ENCODE peak calls at places on chromosomes 7 and 10, in five cellular contexts. One of them, this sample, is unnamed.

GRCh38 chr10:78188459-78188858 is 154.8 kb downstream of the RPS24 start:
- DNase-seq in uterus: no peak
- DNase-seq in T-helper 17 cell: no peak
- DNase-seq in T-helper 2 cell: no peak
- DNase-seq in HCEC 1CT: no peak
- DNase-seq in this sample: no peak

GRCh38 chr7:81871606-81872265 is 101.9 kb upstream of the HGF start:
- DNase-seq in uterus: no peak
- DNase-seq in T-helper 17 cell: no peak
- DNase-seq in T-helper 2 cell: no peak
- DNase-seq in HCEC 1CT: no peak
- DNase-seq in this sample: no peak

GRCh38 chr7:44074349-44074695 is 8.0 kb downstream of the POLM start:
- DNase-seq in uterus: no peak
- DNase-seq in T-helper 17 cell: no peak
- DNase-seq in T-helper 2 cell: no peak
- DNase-seq in HCEC 1CT: no peak
- DNase-seq in this sample: no peak

GRCh38 chr10:6171891-6172354 is 30.8 kb upstream of the PFKFB3 start:
- DNase-seq in uterus: peak; percentile 54
- DNase-seq in T-helper 17 cell: peak; percentile 22
- DNase-seq in T-helper 2 cell: no peak
- DNase-seq in HCEC 1CT: peak; percentile 96
- DNase-seq in this sample: no peak

GRCh38 chr10:91758303-91759146 is 39.7 kb upstream of the TNKS2 start:
- DNase-seq in uterus: no peak
- DNase-seq in T-helper 17 cell: no peak
- DNase-seq in T-helper 2 cell: peak; percentile 67
- DNase-seq in HCEC 1CT: peak; percentile 68
- DNase-seq in this sample: no peak

GRCh38 chr10:90417056-90417455 is 440.8 kb downstream of the HTR7 start:
- DNase-seq in uterus: no peak
- DNase-seq in T-helper 17 cell: no peak
- DNase-seq in T-helper 2 cell: no peak
- DNase-seq in HCEC 1CT: peak; percentile 92
- DNase-seq in this sample: no peak

GRCh38 chr7:25596443-25596842 is 368.2 kb upstream of the NPVF start:
- DNase-seq in uterus: no peak
- DNase-seq in T-helper 17 cell: no peak
- DNase-seq in T-helper 2 cell: no peak
- DNase-seq in HCEC 1CT: no peak
- DNase-seq in this sample: no peak

GRCh38 chr7:37352974-37353948 is 95.4 kb downstream of the ELMO1 start:
- DNase-seq in uterus: no peak
- DNase-seq in T-helper 17 cell: peak; percentile 55
- DNase-seq in T-helper 2 cell: peak; percentile 92
- DNase-seq in HCEC 1CT: no peak
- DNase-seq in this sample: peak; percentile 63

GRCh38 chr7:15199482-15199881 is 296.9 kb upstream of the DGKB start:
- DNase-seq in uterus: no peak
- DNase-seq in T-helper 17 cell: no peak
- DNase-seq in T-helper 2 cell: no peak
- DNase-seq in HCEC 1CT: peak; percentile 15
- DNase-seq in this sample: no peak

GRCh38 chr7:71710442-71710841 is 578.5 kb downstream of the GALNT17 start:
- DNase-seq in uterus: no peak
- DNase-seq in T-helper 17 cell: no peak
- DNase-seq in T-helper 2 cell: no peak
- DNase-seq in HCEC 1CT: no peak
- DNase-seq in this sample: no peak

GRCh38 chr7:12847001-12847400 is 159.6 kb downstream of the ARL4A start:
- DNase-seq in uterus: no peak
- DNase-seq in T-helper 17 cell: no peak
- DNase-seq in T-helper 2 cell: no peak
- DNase-seq in HCEC 1CT: no peak
- DNase-seq in this sample: no peak

GRCh38 chr10:80136134-80136571 is 3.6 kb downstream of the PLAC9 start:
- DNase-seq in uterus: peak; percentile 67
- DNase-seq in T-helper 17 cell: no peak
- DNase-seq in T-helper 2 cell: no peak
- DNase-seq in HCEC 1CT: peak; percentile 85
- DNase-seq in this sample: no peak

GRCh38 chr10:23686722-23687121 is 247.8 kb downstream of the OTUD1 start:
- DNase-seq in uterus: no peak
- DNase-seq in T-helper 17 cell: no peak
- DNase-seq in T-helper 2 cell: no peak
- DNase-seq in HCEC 1CT: no peak
- DNase-seq in this sample: no peak

GRCh38 chr10:88980836-88981235 is 9.8 kb upstream of the FAS start:
- DNase-seq in uterus: no peak
- DNase-seq in T-helper 17 cell: no peak
- DNase-seq in T-helper 2 cell: no peak
- DNase-seq in HCEC 1CT: peak; percentile 48
- DNase-seq in this sample: no peak

GRCh38 chr10:67779455-67780205 is 58.4 kb downstream of the DNAJC12 start:
- DNase-seq in uterus: peak; percentile 73
- DNase-seq in T-helper 17 cell: peak; percentile 35
- DNase-seq in T-helper 2 cell: peak; percentile 84
- DNase-seq in HCEC 1CT: peak; percentile 74
- DNase-seq in this sample: peak; percentile 61

GRCh38 chr10:45581497-45582385 is 90.8 kb downstream of the ZFAND4 start:
- DNase-seq in uterus: no peak
- DNase-seq in T-helper 17 cell: no peak
- DNase-seq in T-helper 2 cell: no peak
- DNase-seq in HCEC 1CT: peak; percentile 42
- DNase-seq in this sample: no peak

GRCh38 chr10:69955897-69956832 is 96.5 kb upstream of the MACROH2A2 start:
- DNase-seq in uterus: no peak
- DNase-seq in T-helper 17 cell: no peak
- DNase-seq in T-helper 2 cell: no peak
- DNase-seq in HCEC 1CT: no peak
- DNase-seq in this sample: no peak

GRCh38 chr10:6170638-6171037 is 32.1 kb upstream of the PFKFB3 start:
- DNase-seq in uterus: no peak
- DNase-seq in T-helper 17 cell: no peak
- DNase-seq in T-helper 2 cell: no peak
- DNase-seq in HCEC 1CT: no peak
- DNase-seq in this sample: no peak

GRCh38 chr10:42691361-42692120 is 53.2 kb upstream of the ZNF33B start:
- DNase-seq in uterus: no peak
- DNase-seq in T-helper 17 cell: no peak
- DNase-seq in T-helper 2 cell: no peak
- DNase-seq in HCEC 1CT: no peak
- DNase-seq in this sample: no peak

GRCh38 chr10:69360485-69361302 is 56.0 kb downstream of the TACR2 start:
- DNase-seq in uterus: peak; percentile 81
- DNase-seq in T-helper 17 cell: no peak
- DNase-seq in T-helper 2 cell: no peak
- DNase-seq in HCEC 1CT: peak; percentile 94
- DNase-seq in this sample: no peak

GRCh38 chr10:99234739-99235468 is 748 bp downstream of the HPSE2 start:
- DNase-seq in uterus: no peak
- DNase-seq in T-helper 17 cell: no peak
- DNase-seq in T-helper 2 cell: peak; percentile 12
- DNase-seq in HCEC 1CT: peak; percentile 24
- DNase-seq in this sample: no peak

GRCh38 chr10:124565565-124566221 is 104.1 kb downstream of the LHPP start:
- DNase-seq in uterus: no peak
- DNase-seq in T-helper 17 cell: no peak
- DNase-seq in T-helper 2 cell: no peak
- DNase-seq in HCEC 1CT: no peak
- DNase-seq in this sample: no peak